ENCODE peak calls at places on chromosomes 3 and 15, in five cellular contexts. I is HFFc6; D is lower lobe of right lung; L is stimulated activated CD8-positive, alpha-beta memory T cell treated with anti-CD3 and anti-CD28 coated beads, Interleukin-4, amount 100 ng/mL, for 48 hours; T is HCEC 1CT. Q is an unnamed sample.

GRCh38 chr3:193803288-193803687 is 210.3 kb downstream of the OPA1 start:
- DNase-seq in D (no peak), L (no peak), T (no peak), I (no peak), Q (no peak)

GRCh38 chr3:82378370-82378769 is 616.9 kb upstream of the GBE1 start:
- DNase-seq in L (no peak), I (no peak), D (no peak), T (no peak), Q (no peak)

GRCh38 chr15:84645997-84646396 is 8.1 kb downstream of the WDR73 start:
- DNase-seq in I (no peak), D (no peak), L (no peak), T (no peak), Q (no peak)

GRCh38 chr3:42590989-42591756 is 513 bp downstream of the SS18L2 start:
- DNase-seq in I (no peak), D (no peak), T (no peak), L (peak), Q (peak)

GRCh38 chr3:167787440-167787839 is 51.9 kb downstream of the SERPINI1 start:
- DNase-seq in I (no peak), D (no peak), L (no peak), T (no peak), Q (no peak)

GRCh38 chr3:3798641-3799113 is 554 bp upstream of the LRRN1 start:
- DNase-seq in D (peak), T (no peak), I (no peak), L (peak), Q (no peak)

GRCh38 chr3:195007151-195007550 is 263.8 kb downstream of the XXYLT1 start:
- DNase-seq in I (no peak), L (no peak), T (no peak), D (no peak), Q (no peak)

GRCh38 chr3:192831111-192831644 is 86.5 kb downstream of the MB21D2 start:
- DNase-seq in T (peak), L (peak), D (no peak), I (peak), Q (peak)

GRCh38 chr3:52318186-52318793 is 2.2 kb downstream of the DNAH1 start:
- DNase-seq in L (no peak), I (no peak), T (no peak), D (peak), Q (no peak)

GRCh38 chr3:141405581-141405980 is 37.3 kb downstream of the ZBTB38 start:
- DNase-seq in T (peak), L (no peak), I (no peak), D (no peak), Q (peak)

GRCh38 chr3:141444586-141445285 is 42.1 kb upstream of the RASA2 start:
- DNase-seq in L (no peak), I (no peak), D (no peak), T (no peak), Q (no peak)

GRCh38 chr15:31523027-31523654 is 196.5 kb downstream of the KLF13 start:
- DNase-seq in I (no peak), D (no peak), L (no peak), T (no peak), Q (no peak)

GRCh38 chr3:126663750-126664149 is 8.8 kb upstream of the TXNRD3 start:
- DNase-seq in D (no peak), L (no peak), T (no peak), I (no peak), Q (no peak)

GRCh38 chr3:23937296-23937695 is 7.8 kb upstream of the NR1D2 start:
- DNase-seq in D (no peak), I (no peak), L (no peak), T (no peak), Q (no peak)

GRCh38 chr15:60583194-60583593 is 104.3 kb upstream of the ICE2 start:
- DNase-seq in L (no peak), T (no peak), I (no peak), D (no peak), Q (no peak)

GRCh38 chr3:32522682-32523081 is 20.0 kb upstream of the CMTM6 start:
- DNase-seq in I (no peak), L (no peak), D (no peak), T (no peak), Q (no peak)

GRCh38 chr3:51932471-51933370 is 9.0 kb downstream of the RRP9 start:
- DNase-seq in I (no peak), D (no peak), L (no peak), T (no peak), Q (no peak)

GRCh38 chr3:158718490-158719170 is 13.6 kb downstream of the RARRES1 start:
- DNase-seq in L (no peak), T (peak), D (no peak), I (peak), Q (peak)

GRCh38 chr15:98981851-98982722 is 25.5 kb downstream of the PGPEP1L start:
- DNase-seq in T (peak), I (peak), L (no peak), D (no peak), Q (peak)

GRCh38 chr3:5531741-5532140 is 344.2 kb downstream of the EDEM1 start:
- DNase-seq in D (no peak), I (no peak), T (no peak), L (no peak), Q (peak)

GRCh38 chr15:40743921-40744809 is 10.9 kb downstream of the RMDN3 start:
- DNase-seq in L (peak), T (peak), D (no peak), I (peak), Q (peak)

GRCh38 chr3:29381595-29381994 is 100.7 kb downstream of the RBMS3 start:
- DNase-seq in I (peak), L (no peak), T (no peak), D (no peak), Q (peak)

GRCh38 chr3:63557912-63558311 is 94.6 kb upstream of the SNTN start:
- DNase-seq in I (no peak), L (no peak), T (no peak), D (no peak), Q (no peak)

GRCh38 chr3:98589331-98589870 is 4.0 kb downstream of the CPOX start:
- DNase-seq in D (no peak), I (no peak), L (no peak), T (peak), Q (no peak)

GRCh38 chr15:101372149-101372577 is 77.1 kb upstream of the SNRPA1 start:
- DNase-seq in D (no peak), L (no peak), T (peak), I (peak), Q (peak)

GRCh38 chr3:16477054-16477453 is 36.4 kb downstream of the RFTN1 start:
- DNase-seq in T (no peak), L (no peak), I (no peak), D (no peak), Q (peak)

GRCh38 chr15:73940061-73940981 is 14.1 kb downstream of the LOXL1 start:
- DNase-seq in T (no peak), L (no peak), D (peak), I (no peak), Q (peak)

GRCh38 chr15:48515497-48515896 is 130.0 kb downstream of the FBN1 start:
- DNase-seq in L (no peak), D (no peak), I (no peak), T (no peak), Q (no peak)

GRCh38 chr3:174397848-174398247 is 461.3 kb upstream of the NAALADL2 start:
- DNase-seq in I (peak), D (no peak), T (peak), L (no peak), Q (peak)

GRCh38 chr3:67906256-67906655 is 251.8 kb upstream of the SUCLG2 start:
- DNase-seq in T (no peak), L (no peak), D (no peak), I (no peak), Q (no peak)

GRCh38 chr3:151439652-151440125 is 21.2 kb downstream of the IGSF10 start:
- DNase-seq in I (peak), T (peak), D (no peak), L (no peak), Q (peak)

GRCh38 chr3:159764211-159765024 is 224.2 kb upstream of the IL12A start:
- DNase-seq in I (peak), D (peak), L (peak), T (peak), Q (no peak)

GRCh38 chr15:67433495-67434099 is 87.3 kb upstream of the C15orf61 start:
- DNase-seq in I (peak), L (peak), D (no peak), T (peak), Q (peak)

GRCh38 chr3:146382386-146382785 is 87.0 kb downstream of the PLSCR2 start:
- DNase-seq in D (no peak), L (no peak), T (peak), I (peak), Q (peak)

GRCh38 chr15:39695793-39696192 is 86.8 kb downstream of the FSIP1 start:
- DNase-seq in D (no peak), L (no peak), I (no peak), T (no peak), Q (no peak)

GRCh38 chr3:9730747-9731205 is 759 bp upstream of the BRPF1 start:
- DNase-seq in T (no peak), D (no peak), I (no peak), L (no peak), Q (no peak)

GRCh38 chr15:66885281-66885915 is 180.0 kb upstream of the SMAD3 start:
- DNase-seq in L (no peak), I (no peak), D (no peak), T (no peak), Q (no peak)

GRCh38 chr15:98703291-98703690 is 55.0 kb downstream of the IGF1R start:
- DNase-seq in I (no peak), D (no peak), T (no peak), L (no peak), Q (no peak)

GRCh38 chr3:38116471-38117162 is 20.3 kb downstream of the ACAA1 start:
- DNase-seq in D (peak), L (no peak), T (no peak), I (no peak), Q (peak)

GRCh38 chr3:27758083-27758482 is 36.0 kb upstream of the EOMES start:
- DNase-seq in T (peak), L (peak), D (no peak), I (peak), Q (peak)

Q was measured in ELR.